ENCODE peak calls at places on chromosomes 4 and X, in six cellular contexts. H is IMR-90, B is neuronal stem cell, C is mesenchymal stem cell, D is H1, V is trophoblast cell. K is an unnamed sample.

GRCh38 chrX:130084651-130085237 is 25.6 kb downstream of the ELF4 start:
- DNase-seq in C (no peak), H (no peak), V (no peak), D (no peak), B (no peak), K (no peak)

GRCh38 chr4:150546286-150546685 is 35.7 kb upstream of the MAB21L2 start:
- DNase-seq in V (no peak), H (no peak), D (no peak), B (peak), C (no peak), K (peak)

GRCh38 chr4:5967783-5968182 is 50.4 kb downstream of the C4orf50 start:
- DNase-seq in C (no peak), V (no peak), D (no peak), H (no peak), B (no peak), K (no peak)

GRCh38 chr4:10077492-10078335 is 38.9 kb downstream of the WDR1 start:
- DNase-seq in C (no peak), B (no peak), D (no peak), H (no peak), V (no peak), K (no peak)

GRCh38 chr4:101415962-101416361 is 68.6 kb upstream of the PPP3CA start:
- DNase-seq in B (no peak), V (no peak), C (no peak), D (no peak), H (no peak), K (no peak)

GRCh38 chr4:11312389-11312788 is 116.3 kb downstream of the HS3ST1 start:
- DNase-seq in D (no peak), V (no peak), H (peak), C (no peak), B (no peak), K (no peak)

GRCh38 chr4:109702950-109703663 is at the start of gene CASP6:
- DNase-seq in V (peak), B (peak), H (peak), C (peak), D (peak), K (peak)

GRCh38 chr4:43776371-43776770 is 672.2 kb downstream of the KCTD8 start:
- DNase-seq in C (peak), B (no peak), V (no peak), H (peak), D (no peak), K (no peak)

GRCh38 chr4:72340803-72341431 is 228.1 kb downstream of the ADAMTS3 start:
- DNase-seq in H (peak), D (no peak), C (no peak), B (no peak), V (no peak), K (no peak)

GRCh38 chrX:120781416-120781815 is 94.2 kb downstream of the CT47B1 start:
- DNase-seq in H (no peak), C (peak), D (no peak), B (no peak), V (no peak), K (no peak)

GRCh38 chr4:137909910-137910309 is 332.2 kb downstream of the SLC7A11 start:
- DNase-seq in D (peak), V (no peak), C (no peak), H (no peak), B (no peak), K (no peak)

GRCh38 chr4:102531441-102531840 is 30.3 kb downstream of the NFKB1 start:
- DNase-seq in V (no peak), D (no peak), B (no peak), C (no peak), H (peak), K (no peak)

GRCh38 chr4:172850838-172851237 is 317.8 kb upstream of the GALNT7 start:
- DNase-seq in V (no peak), H (peak), B (no peak), C (peak), D (no peak), K (no peak)

GRCh38 chr4:151573945-151574344 is 165.0 kb downstream of the FHIP1A start:
- DNase-seq in D (no peak), H (no peak), C (peak), B (no peak), V (no peak), K (peak)

DNA sequence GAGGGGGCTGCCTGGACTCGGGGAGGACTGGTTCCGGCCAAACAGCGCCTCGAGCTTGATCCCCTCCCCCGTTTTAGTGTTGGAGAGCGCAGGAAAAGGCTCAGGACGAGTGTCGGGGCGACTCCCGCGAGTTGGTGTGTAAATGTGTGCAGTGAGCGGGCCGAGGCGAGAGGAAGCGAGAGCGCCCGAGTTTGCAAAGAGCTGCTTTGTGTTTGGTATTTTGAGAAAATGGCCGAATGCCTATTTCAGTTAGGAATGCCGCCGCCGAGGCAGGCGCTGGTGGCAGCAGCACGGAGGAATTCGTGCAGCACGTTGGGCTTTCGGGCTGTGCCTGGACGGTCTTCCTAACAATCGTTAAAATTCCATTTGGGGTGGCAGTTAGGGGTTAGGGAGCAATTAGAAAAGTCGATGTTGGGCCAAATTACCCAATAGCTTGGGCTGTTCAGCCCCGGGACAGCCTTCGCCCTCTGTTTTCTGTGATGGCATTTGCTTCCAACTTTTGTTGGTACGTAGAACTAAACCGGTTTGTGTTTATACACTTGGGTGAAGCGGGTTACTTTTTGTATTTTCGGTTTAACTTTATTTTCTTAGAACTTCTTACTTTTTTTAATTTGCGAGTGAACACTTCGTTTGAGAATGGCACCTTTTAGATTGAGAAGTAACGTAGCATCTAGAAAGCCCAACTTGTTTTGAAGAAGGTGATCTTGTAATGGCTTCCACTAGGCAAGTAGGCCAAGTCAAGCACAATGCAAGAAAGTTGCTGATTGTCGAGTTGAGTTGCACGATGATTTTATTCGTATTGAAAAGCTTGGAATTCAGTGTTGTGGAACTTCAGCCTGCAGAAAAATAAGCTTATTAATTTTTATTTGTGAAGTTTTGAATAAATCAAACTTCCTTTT is 1.6 kb downstream of the REST start:
- DNase-seq in B (peak), C (peak), H (peak), D (peak), V (peak), K (peak)
- H3K27ac ChIP-seq in B (peak), C (peak), H (peak), D (peak), V (peak), K (peak)

GRCh38 chrX:41085105-41085882 is at the start of gene USP9X:
- DNase-seq in V (peak), C (peak), B (peak), D (peak), H (peak), K (peak)
- H2BK120ac ChIP-seq in V (peak), C (peak), B (peak), D (peak), H (peak), K (peak)

GRCh38 chr4:80922951-80923350 is 107.6 kb upstream of the BMP3 start:
- DNase-seq in C (no peak), B (no peak), H (no peak), V (no peak), D (no peak), K (peak)
- H3K4me3 ChIP-seq in C (no peak), B (no peak), H (no peak), V (no peak), D (no peak), K (no peak)

GRCh38 chrX:2327423-2327822 is 173.4 kb downstream of the DHRSX start:
- DNase-seq in C (no peak), B (no peak), D (no peak), H (no peak), V (no peak), K (no peak)
- H3K27ac ChIP-seq in C (no peak), B (no peak), D (no peak), H (no peak), V (no peak), K (no peak)

DNA sequence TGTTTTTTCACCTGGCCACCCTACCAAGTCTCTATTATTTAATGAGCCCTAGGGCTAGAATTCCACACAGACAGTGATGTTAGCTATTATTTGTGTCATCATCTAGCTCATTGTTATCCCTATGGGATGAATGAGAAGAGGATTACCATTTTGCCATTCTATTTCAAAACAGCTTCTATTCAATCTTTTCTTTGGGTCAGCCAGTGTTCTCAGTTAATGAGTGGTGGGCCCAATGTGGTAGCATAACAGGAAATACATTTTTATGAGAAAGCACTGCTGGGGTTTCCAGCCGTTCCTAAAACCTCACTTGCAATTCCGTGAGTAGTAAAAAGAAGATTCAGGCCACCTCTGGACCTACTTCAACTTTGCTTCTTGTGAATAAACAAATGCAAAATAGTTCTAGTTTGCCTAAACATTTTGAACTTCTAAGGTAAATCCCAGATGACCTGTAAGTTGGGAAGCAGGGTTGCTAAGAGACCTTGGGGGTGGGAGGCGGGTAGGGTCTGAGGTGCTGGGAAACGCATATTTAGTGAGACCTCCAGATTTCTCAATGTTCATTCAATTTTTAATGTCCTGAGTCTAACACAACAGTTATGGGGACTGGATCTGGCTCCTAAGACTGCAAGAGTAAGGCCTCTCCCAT is 24.8 kb upstream of the CYP2U1 start:
- DNase-seq in H (no peak), B (no peak), V (no peak), D (no peak), C (no peak), K (no peak)
- H2BK120ac ChIP-seq in H (no peak), B (no peak), V (no peak), D (no peak), C (no peak), K (no peak)

GRCh38 chr4:39456946-39457763 is 1.6 kb downstream of the RPL9 start:
- DNase-seq in B (no peak), D (no peak), V (no peak), C (no peak), H (no peak), K (no peak)
- H3K4me3 ChIP-seq in B (peak), D (peak), V (no peak), C (no peak), H (peak), K (peak)

GRCh38 chrX:102957751-102958150 is 20.7 kb downstream of the RAB40AL start:
- DNase-seq in B (no peak), D (no peak), C (peak), V (no peak), H (peak), K (no peak)
- H3K27ac ChIP-seq in B (no peak), D (no peak), C (no peak), V (no peak), H (no peak), K (no peak)

GRCh38 chr4:37976991-37977470 is 16.8 kb downstream of the PTTG2 start:
- DNase-seq in D (peak), C (peak), H (peak), V (peak), B (peak), K (peak)
- H2BK120ac ChIP-seq in D (no peak), C (peak), H (no peak), V (peak), B (no peak), K (peak)

GRCh38 chrX:153845842-153846241 is 15.5 kb upstream of the PDZD4 start:
- DNase-seq in V (peak), D (no peak), H (no peak), B (no peak), C (no peak), K (no peak)

GRCh38 chrX:153848325-153848724 is 18.0 kb upstream of the PDZD4 start:
- DNase-seq in B (no peak), H (no peak), C (no peak), D (no peak), V (no peak), K (no peak)

GRCh38 chrX:153844509-153845082 is 14.3 kb upstream of the PDZD4 start:
- DNase-seq in D (no peak), C (no peak), B (no peak), H (no peak), V (no peak), K (peak)

GRCh38 chrX:153845195-153845594 is 14.9 kb upstream of the PDZD4 start:
- DNase-seq in C (no peak), B (no peak), V (no peak), H (no peak), D (no peak), K (no peak)
- H3K4me3 ChIP-seq in C (no peak), B (no peak), V (no peak), H (no peak), D (no peak), K (no peak)

GRCh38 chr4:48727666-48728459 is 52.2 kb downstream of the FRYL start:
- DNase-seq in V (no peak), C (no peak), H (no peak), D (no peak), B (no peak), K (peak)
- H3K27ac ChIP-seq in V (peak), C (peak), H (no peak), D (no peak), B (no peak), K (peak)